ENCODE peak calls at places on chromosomes 11 and 22, in four cellular contexts. L is thoracic aorta, Z is adipocyte, T is fibroblast of lung. H is an unnamed sample. For H3K9me3, the result is how much of the 10 kb centered on the place peaks cover.

GRCh38 chr22:50218996-50219727 is 18.4 kb downstream of the SELENOO start:
- DNase-seq in L (no peak), Z (peak), T (peak), H (peak)

GRCh38 chr22:36701941-36702640 is 1.5 kb downstream of the CACNG2 start:
- DNase-seq in Z (no peak), L (no peak), T (no peak), H (no peak)

GRCh38 chr22:33898121-33898520 is 22.2 kb downstream of the LARGE1 start:
- DNase-seq in L (no peak), Z (no peak), T (no peak), H (no peak)

GRCh38 chr11:46073632-46074031 is 47.6 kb downstream of the PHF21A start:
- DNase-seq in T (no peak), Z (no peak), L (no peak), H (no peak)

GRCh38 chr22:35192121-35192918 is 65.0 kb upstream of the HMGXB4 start:
- DNase-seq in T (peak), L (no peak), Z (no peak), H (peak)

GRCh38 chr11:83895516-83895915 is 609.3 kb upstream of the CCDC90B start:
- DNase-seq in L (no peak), T (peak), Z (peak), H (no peak)

GRCh38 chr11:131977231-131977630 is 606.8 kb downstream of the NTM start:
- DNase-seq in Z (peak), T (peak), L (no peak), H (peak)

GRCh38 chr22:44871782-44872181 is 119.4 kb downstream of the ARHGAP8 start:
- DNase-seq in T (no peak), L (no peak), Z (no peak), H (no peak)

GRCh38 chr11:64770120-64770519 is 8.2 kb downstream of the SF1 start:
- DNase-seq in T (no peak), Z (no peak), L (no peak), H (no peak)

GRCh38 chr11:109644158-109644557 is 222.2 kb downstream of the C11orf87 start:
- DNase-seq in T (peak), Z (no peak), L (no peak), H (peak)

GRCh38 chr11:70783821-70784220 is 385.5 kb downstream of the CTTN start:
- DNase-seq in L (no peak), T (no peak), Z (no peak), H (no peak)
- H3K9me3 ChIP-seq in L (under half), T (under half), Z (under half), H (under half)

GRCh38 chr11:98153752-98154151 is 867.0 kb upstream of the CNTN5 start:
- DNase-seq in L (no peak), Z (no peak), T (no peak), H (no peak)
- H3K9me3 ChIP-seq in L (under half), Z (under half), T (under half), H (under half)

DNA sequence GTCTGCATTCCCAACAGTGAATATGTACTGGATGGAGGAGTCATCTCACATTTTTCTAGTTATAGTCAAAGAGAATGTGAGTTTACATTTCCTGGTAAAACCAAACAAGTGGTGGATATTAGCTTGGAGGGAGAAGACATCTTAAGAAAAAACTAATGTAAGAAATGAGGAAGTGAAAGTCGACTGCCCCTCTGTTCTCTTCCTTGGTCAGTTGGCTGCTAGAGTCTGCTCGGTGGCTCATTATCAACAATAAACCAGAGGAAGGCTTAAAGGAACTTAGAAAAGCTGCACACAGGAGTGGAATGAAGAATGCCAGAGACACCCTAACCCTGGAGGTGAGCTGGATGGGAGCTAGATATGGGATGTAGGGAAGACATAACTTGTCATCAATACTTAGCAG is 5.8 kb downstream of the SLC22A9 start:
- DNase-seq in L (no peak), Z (no peak), T (no peak), H (no peak)
- H3K9me3 ChIP-seq in L (under half), Z (under half), T (under half), H (under half)

DNA sequence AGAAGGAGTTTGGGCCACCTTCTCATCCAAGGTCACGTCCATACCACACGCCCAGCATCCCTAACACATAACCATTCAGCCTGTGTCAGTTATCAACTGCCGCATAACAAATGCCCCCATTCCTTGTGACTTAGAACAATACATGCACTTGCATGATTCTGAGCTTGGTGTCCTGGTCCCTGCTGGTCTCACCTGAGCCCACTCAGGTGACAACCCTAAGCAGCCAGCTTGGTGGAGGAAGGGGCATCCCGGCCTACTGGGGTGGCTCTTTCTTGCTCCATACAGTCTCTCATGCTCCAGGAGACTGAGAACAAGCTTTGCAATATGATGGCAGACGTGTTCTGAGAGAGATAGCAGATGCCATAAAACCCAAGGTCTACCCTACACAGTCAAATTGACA is 1276.9 kb downstream of the TBC1D22A start:
- DNase-seq in L (no peak), T (no peak), Z (no peak), H (no peak)
- H3K9me3 ChIP-seq in L (under half), T (under half), Z (under half), H (under half)

DNA sequence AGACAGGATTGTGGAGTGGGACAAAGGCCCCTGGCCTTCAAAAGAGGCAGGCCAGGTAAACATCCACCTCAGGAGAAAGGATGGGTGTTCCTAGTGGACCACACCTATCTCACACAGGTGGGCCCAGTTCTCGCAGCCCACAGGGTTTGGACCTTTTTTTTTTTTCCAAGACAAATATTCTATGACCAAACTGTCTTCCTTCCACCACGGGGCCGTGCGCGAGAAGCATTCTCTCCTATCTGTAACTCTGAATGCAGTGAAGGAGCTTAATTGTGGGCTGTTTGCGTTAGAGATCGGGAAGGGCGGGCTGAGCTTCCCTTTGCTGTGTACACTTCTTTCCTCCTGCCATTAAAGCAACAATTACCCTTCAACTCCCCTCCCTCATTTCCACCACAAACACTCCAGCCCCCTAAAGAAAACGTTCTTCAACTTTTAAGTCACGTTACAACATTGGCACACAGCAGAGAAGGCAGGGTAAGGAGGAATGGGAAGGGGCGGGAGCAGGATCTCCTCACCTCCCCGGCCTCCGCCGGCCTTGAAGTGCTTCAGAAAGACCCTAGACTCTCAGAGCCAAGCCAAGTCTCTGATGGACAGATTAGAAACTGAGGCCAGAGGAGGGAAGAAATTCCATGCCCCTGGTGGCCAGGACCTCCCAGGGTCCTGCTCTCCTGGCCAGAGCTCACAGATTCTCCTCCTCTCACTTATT is 238.4 kb downstream of the BUD13 start:
- DNase-seq in Z (no peak), T (no peak), L (no peak), H (no peak)
- H3K9me3 ChIP-seq in Z (under half), T (under half), L (under half), H (under half)

GRCh38 chr22:47367993-47368945 is 605.8 kb downstream of the TBC1D22A start:
- DNase-seq in L (no peak), T (no peak), Z (no peak), H (no peak)
- H3K9me3 ChIP-seq in L (under half), T (under half), Z (under half), H (under half)

GRCh38 chr11:97751405-97751804 is 1269.3 kb upstream of the CNTN5 start:
- DNase-seq in Z (no peak), L (no peak), T (no peak), H (no peak)
- H3K9me3 ChIP-seq in Z (under half), L (under half), T (under half), H (under half)

H was measured in PC-3.